ENCODE peak calls at places on chromosomes 2 and 18, in six cellular contexts. One of them, this sample, is unnamed.

GRCh38 chr18:44654555-44654954 is 26.1 kb upstream of the SETBP1 start:
- DNase-seq in SJSA1: peak; percentile 94
- DNase-seq in naive thymus-derived CD4-positive, alpha-beta T cell: no peak
- DNase-seq in right atrium auricular region: no peak
- DNase-seq in keratinocyte: no peak
- DNase-seq in aorta: no peak
- DNase-seq in this sample: peak; percentile 82

GRCh38 chr2:15947431-15947830 is 7.1 kb downstream of the MYCN start:
- DNase-seq in aorta: no peak
- DNase-seq in right atrium auricular region: no peak
- DNase-seq in keratinocyte: no peak
- DNase-seq in naive thymus-derived CD4-positive, alpha-beta T cell: no peak
- DNase-seq in SJSA1: no peak
- DNase-seq in this sample: no peak

GRCh38 chr2:56211048-56211447 is 27.3 kb downstream of the CCDC85A start:
- DNase-seq in keratinocyte: no peak
- DNase-seq in SJSA1: no peak
- DNase-seq in aorta: no peak
- DNase-seq in right atrium auricular region: no peak
- DNase-seq in naive thymus-derived CD4-positive, alpha-beta T cell: no peak
- DNase-seq in this sample: no peak

GRCh38 chr2:201698588-201699226 is at the start of gene MPP4:
- DNase-seq in right atrium auricular region: no peak
- DNase-seq in aorta: no peak
- DNase-seq in SJSA1: peak; percentile 57
- DNase-seq in naive thymus-derived CD4-positive, alpha-beta T cell: no peak
- DNase-seq in keratinocyte: no peak
- DNase-seq in this sample: no peak

GRCh38 chr2:241008711-241009121 is 10.3 kb downstream of the SNED1 start:
- DNase-seq in right atrium auricular region: peak; percentile 43
- DNase-seq in keratinocyte: no peak
- DNase-seq in aorta: peak; percentile 54
- DNase-seq in SJSA1: no peak
- DNase-seq in naive thymus-derived CD4-positive, alpha-beta T cell: no peak
- DNase-seq in this sample: no peak

GRCh38 chr2:241560883-241561474 is 2.4 kb downstream of the BOK start:
- DNase-seq in SJSA1: peak; percentile 90
- DNase-seq in keratinocyte: no peak
- DNase-seq in right atrium auricular region: no peak
- DNase-seq in naive thymus-derived CD4-positive, alpha-beta T cell: no peak
- DNase-seq in aorta: no peak
- DNase-seq in this sample: no peak

GRCh38 chr2:96507957-96508520 is 2.9 kb upstream of the NEURL3 start:
- DNase-seq in keratinocyte: no peak
- DNase-seq in right atrium auricular region: no peak
- DNase-seq in aorta: peak; percentile 93
- DNase-seq in naive thymus-derived CD4-positive, alpha-beta T cell: peak; percentile 92
- DNase-seq in SJSA1: peak; percentile 66
- DNase-seq in this sample: no peak

GRCh38 chr18:13556497-13556896 is 169.9 kb downstream of the FAM210A start:
- DNase-seq in keratinocyte: no peak
- DNase-seq in right atrium auricular region: no peak
- DNase-seq in naive thymus-derived CD4-positive, alpha-beta T cell: no peak
- DNase-seq in SJSA1: no peak
- DNase-seq in aorta: no peak
- DNase-seq in this sample: no peak

GRCh38 chr18:9549405-9549804 is 65.0 kb downstream of the PPP4R1 start:
- DNase-seq in aorta: no peak
- DNase-seq in naive thymus-derived CD4-positive, alpha-beta T cell: no peak
- DNase-seq in right atrium auricular region: no peak
- DNase-seq in SJSA1: no peak
- DNase-seq in keratinocyte: no peak
- DNase-seq in this sample: no peak

GRCh38 chr2:239114119-239114581 is 266.3 kb downstream of the TWIST2 start:
- DNase-seq in SJSA1: no peak
- DNase-seq in keratinocyte: no peak
- DNase-seq in right atrium auricular region: no peak
- DNase-seq in aorta: no peak
- DNase-seq in naive thymus-derived CD4-positive, alpha-beta T cell: no peak
- DNase-seq in this sample: no peak

GRCh38 chr2:191171708-191172355 is 21.0 kb upstream of the STAT4 start:
- DNase-seq in naive thymus-derived CD4-positive, alpha-beta T cell: no peak
- DNase-seq in SJSA1: peak; percentile 84
- DNase-seq in aorta: no peak
- DNase-seq in keratinocyte: peak; percentile 99
- DNase-seq in right atrium auricular region: no peak
- DNase-seq in this sample: peak; percentile 91

GRCh38 chr18:68721681-68722583 is 7.0 kb upstream of the TMX3 start:
- DNase-seq in right atrium auricular region: no peak
- DNase-seq in SJSA1: no peak
- DNase-seq in keratinocyte: no peak
- DNase-seq in aorta: no peak
- DNase-seq in naive thymus-derived CD4-positive, alpha-beta T cell: no peak
- DNase-seq in this sample: no peak

DNA sequence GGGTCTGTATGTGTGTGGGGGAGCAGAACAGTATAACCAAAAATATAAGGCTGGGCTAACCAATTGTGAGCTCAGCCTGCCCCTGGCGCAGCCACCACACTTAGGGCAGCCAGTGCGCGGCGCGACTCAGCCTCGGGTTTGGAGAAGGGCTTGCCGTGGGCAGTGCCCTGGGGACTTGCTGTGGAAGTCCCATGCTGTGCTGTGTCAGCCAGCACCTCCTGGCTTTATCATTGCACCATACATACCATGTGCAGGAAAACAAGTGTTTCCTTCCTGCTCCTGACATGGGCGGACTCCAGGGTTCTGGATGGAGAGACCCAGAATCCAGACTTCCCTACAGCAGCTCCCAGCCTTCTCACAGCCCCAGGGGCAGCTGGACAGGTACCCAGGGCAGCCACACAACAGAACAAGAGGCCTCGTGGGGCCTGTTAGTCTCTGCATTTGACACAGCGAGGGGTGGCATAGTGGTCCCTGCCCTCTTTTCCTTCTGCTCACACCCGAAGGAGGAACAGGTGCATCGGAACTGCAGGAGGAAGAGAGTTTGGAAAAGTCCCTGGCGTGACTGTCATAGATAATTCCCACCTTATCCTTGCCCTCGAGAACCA is 54.2 kb downstream of the SDC1 start:
- DNase-seq in keratinocyte: no peak
- DNase-seq in right atrium auricular region: no peak
- DNase-seq in SJSA1: no peak
- DNase-seq in aorta: no peak
- DNase-seq in naive thymus-derived CD4-positive, alpha-beta T cell: no peak
- DNase-seq in this sample: no peak
- H3K27ac ChIP-seq in keratinocyte: peak overlapping the region; percentile 82
- H3K27ac ChIP-seq in right atrium auricular region: no peak overlapping the region
- H3K27ac ChIP-seq in SJSA1: no peak overlapping the region
- H3K27ac ChIP-seq in aorta: no peak overlapping the region
- H3K27ac ChIP-seq in naive thymus-derived CD4-positive, alpha-beta T cell: no peak overlapping the region
- H3K27ac ChIP-seq in this sample: peak overlapping the region; percentile 84

GRCh38 chr2:101779652-101780051 is 82.1 kb downstream of the MAP4K4 start:
- DNase-seq in keratinocyte: no peak
- DNase-seq in aorta: no peak
- DNase-seq in right atrium auricular region: no peak
- DNase-seq in naive thymus-derived CD4-positive, alpha-beta T cell: no peak
- DNase-seq in SJSA1: no peak
- DNase-seq in this sample: no peak
- H3K27ac ChIP-seq in keratinocyte: no peak overlapping the region
- H3K27ac ChIP-seq in aorta: no peak overlapping the region
- H3K27ac ChIP-seq in right atrium auricular region: no peak overlapping the region
- H3K27ac ChIP-seq in naive thymus-derived CD4-positive, alpha-beta T cell: no peak overlapping the region
- H3K27ac ChIP-seq in SJSA1: no peak overlapping the region
- H3K27ac ChIP-seq in this sample: no peak overlapping the region

DNA sequence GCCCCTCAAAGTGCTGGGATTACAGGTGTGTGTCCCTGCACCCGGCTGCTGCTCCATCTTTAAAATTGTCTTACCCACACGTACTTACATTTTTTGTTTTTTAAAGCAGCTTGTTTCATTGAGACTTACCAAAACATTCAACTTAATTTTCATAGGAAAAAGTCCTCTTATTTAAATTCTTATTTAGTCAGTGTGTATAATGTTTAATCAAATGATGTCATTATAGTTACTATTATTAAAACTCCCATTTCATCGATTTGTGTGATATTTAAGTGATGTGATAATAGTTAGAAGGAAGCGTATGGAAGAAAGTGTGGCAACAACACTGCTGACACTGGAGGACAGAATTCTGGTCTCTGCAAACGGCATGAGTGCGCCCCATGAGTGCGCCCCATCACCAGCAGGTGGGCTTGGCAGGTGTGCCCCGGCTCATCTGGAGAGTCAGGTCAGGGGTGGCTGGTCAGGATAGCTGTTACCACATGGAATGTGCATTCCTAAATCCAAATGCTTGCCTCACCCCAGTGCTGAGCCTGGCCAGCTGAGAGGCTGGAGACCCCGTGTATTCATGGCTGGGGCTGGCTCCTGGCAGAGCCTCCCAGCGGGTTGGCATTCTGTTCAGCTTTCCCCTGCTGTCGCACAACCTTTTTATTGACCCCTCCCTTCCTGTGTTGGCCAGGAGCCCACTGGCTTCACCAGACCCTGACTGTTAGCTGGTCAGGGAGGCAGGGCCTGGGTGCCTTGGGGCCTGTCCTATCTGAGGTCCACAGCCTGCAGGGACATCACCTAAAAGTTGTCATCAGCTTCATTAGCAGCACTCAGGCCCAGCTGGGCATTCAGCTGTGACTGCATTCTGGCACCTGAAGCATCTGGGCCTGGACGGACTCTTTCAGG is 79.7 kb downstream of the AGAP1 start:
- DNase-seq in right atrium auricular region: no peak
- DNase-seq in keratinocyte: no peak
- DNase-seq in naive thymus-derived CD4-positive, alpha-beta T cell: no peak
- DNase-seq in SJSA1: no peak
- DNase-seq in aorta: peak; percentile 64
- DNase-seq in this sample: no peak
- H3K27ac ChIP-seq in right atrium auricular region: no peak overlapping the region
- H3K27ac ChIP-seq in keratinocyte: no peak overlapping the region
- H3K27ac ChIP-seq in naive thymus-derived CD4-positive, alpha-beta T cell: no peak overlapping the region
- H3K27ac ChIP-seq in SJSA1: no peak overlapping the region
- H3K27ac ChIP-seq in aorta: no peak overlapping the region
- H3K27ac ChIP-seq in this sample: no peak overlapping the region

GRCh38 chr18:46283895-46284295 is 179.7 kb downstream of the HAUS1 start:
- DNase-seq in aorta: no peak
- DNase-seq in naive thymus-derived CD4-positive, alpha-beta T cell: no peak
- DNase-seq in SJSA1: no peak
- DNase-seq in keratinocyte: no peak
- DNase-seq in right atrium auricular region: no peak
- DNase-seq in this sample: no peak
- H3K27ac ChIP-seq in aorta: no peak overlapping the region
- H3K27ac ChIP-seq in naive thymus-derived CD4-positive, alpha-beta T cell: no peak overlapping the region
- H3K27ac ChIP-seq in SJSA1: no peak overlapping the region
- H3K27ac ChIP-seq in keratinocyte: no peak overlapping the region
- H3K27ac ChIP-seq in right atrium auricular region: no peak overlapping the region
- H3K27ac ChIP-seq in this sample: no peak overlapping the region

GRCh38 chr2:84649058-84649457 is 132.8 kb downstream of the DNAH6 start:
- DNase-seq in keratinocyte: no peak
- DNase-seq in aorta: no peak
- DNase-seq in right atrium auricular region: no peak
- DNase-seq in SJSA1: no peak
- DNase-seq in naive thymus-derived CD4-positive, alpha-beta T cell: no peak
- DNase-seq in this sample: no peak

GRCh38 chr2:84649487-84650142 is 133.3 kb downstream of the DNAH6 start:
- DNase-seq in right atrium auricular region: no peak
- DNase-seq in SJSA1: no peak
- DNase-seq in keratinocyte: no peak
- DNase-seq in naive thymus-derived CD4-positive, alpha-beta T cell: no peak
- DNase-seq in aorta: no peak
- DNase-seq in this sample: no peak

GRCh38 chr2:84652430-84652829 is 136.1 kb downstream of the DNAH6 start:
- DNase-seq in keratinocyte: no peak
- DNase-seq in right atrium auricular region: no peak
- DNase-seq in aorta: no peak
- DNase-seq in naive thymus-derived CD4-positive, alpha-beta T cell: no peak
- DNase-seq in SJSA1: no peak
- DNase-seq in this sample: no peak

GRCh38 chr2:84653302-84653701 is 137.0 kb downstream of the DNAH6 start:
- DNase-seq in naive thymus-derived CD4-positive, alpha-beta T cell: no peak
- DNase-seq in aorta: no peak
- DNase-seq in keratinocyte: no peak
- DNase-seq in right atrium auricular region: no peak
- DNase-seq in SJSA1: no peak
- DNase-seq in this sample: no peak

GRCh38 chr2:84654414-84654813 is 138.1 kb downstream of the DNAH6 start:
- DNase-seq in right atrium auricular region: no peak
- DNase-seq in SJSA1: no peak
- DNase-seq in keratinocyte: no peak
- DNase-seq in naive thymus-derived CD4-positive, alpha-beta T cell: no peak
- DNase-seq in aorta: no peak
- DNase-seq in this sample: no peak
- H3K27ac ChIP-seq in right atrium auricular region: no peak overlapping the region
- H3K27ac ChIP-seq in SJSA1: no peak overlapping the region
- H3K27ac ChIP-seq in keratinocyte: no peak overlapping the region
- H3K27ac ChIP-seq in naive thymus-derived CD4-positive, alpha-beta T cell: no peak overlapping the region
- H3K27ac ChIP-seq in aorta: no peak overlapping the region
- H3K27ac ChIP-seq in this sample: no peak overlapping the region

GRCh38 chr2:105554235-105554634 is 155.4 kb upstream of the FHL2 start:
- DNase-seq in right atrium auricular region: no peak
- DNase-seq in aorta: no peak
- DNase-seq in SJSA1: no peak
- DNase-seq in keratinocyte: no peak
- DNase-seq in naive thymus-derived CD4-positive, alpha-beta T cell: no peak
- DNase-seq in this sample: no peak
- H3K27ac ChIP-seq in right atrium auricular region: no peak overlapping the region
- H3K27ac ChIP-seq in aorta: no peak overlapping the region
- H3K27ac ChIP-seq in SJSA1: no peak overlapping the region
- H3K27ac ChIP-seq in keratinocyte: no peak overlapping the region
- H3K27ac ChIP-seq in naive thymus-derived CD4-positive, alpha-beta T cell: no peak overlapping the region
- H3K27ac ChIP-seq in this sample: no peak overlapping the region

DNA sequence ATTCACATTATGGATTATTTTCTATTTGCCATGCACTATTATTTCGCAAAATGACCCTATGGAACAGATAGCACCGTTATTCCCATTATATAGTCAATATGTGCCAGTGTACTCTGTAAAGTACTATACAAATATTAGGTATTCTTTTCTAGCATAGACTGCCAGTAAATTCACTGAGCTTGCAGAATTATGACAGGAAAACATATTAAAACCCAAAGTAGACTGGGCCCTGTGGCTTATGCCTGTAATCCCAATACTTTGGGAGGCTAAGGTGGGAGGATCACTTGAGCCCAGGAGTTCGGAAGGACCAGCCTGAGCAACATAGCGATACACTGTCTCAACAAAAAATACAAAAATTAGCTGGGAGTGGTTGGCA is 1.1 kb upstream of the DYM start:
- DNase-seq in naive thymus-derived CD4-positive, alpha-beta T cell: no peak
- DNase-seq in right atrium auricular region: no peak
- DNase-seq in keratinocyte: no peak
- DNase-seq in SJSA1: no peak
- DNase-seq in aorta: no peak
- DNase-seq in this sample: no peak
- H3K27ac ChIP-seq in naive thymus-derived CD4-positive, alpha-beta T cell: no peak overlapping the region
- H3K27ac ChIP-seq in right atrium auricular region: no peak overlapping the region
- H3K27ac ChIP-seq in keratinocyte: no peak overlapping the region
- H3K27ac ChIP-seq in SJSA1: no peak overlapping the region
- H3K27ac ChIP-seq in aorta: no peak overlapping the region
- H3K27ac ChIP-seq in this sample: no peak overlapping the region

This sample was measured in epithelial cell of prostate.